ENCODE peak calls at places on chromosomes 6 and 20, in eight cellular contexts. N is AG10803, I is lower lobe of right lung, K is fibroblast of mammary gland, R is fibroblast of villous mesenchyme, C is stomach, O is bronchial epithelial cell, V is WTC11. H is an unnamed sample.

GRCh38 chr6:85416766-85417165 is 33.1 kb upstream of the NT5E start:
- DNase-seq in R (no peak), C (no peak), N (no peak), O (no peak), K (no peak), I (no peak), V (no peak), H (no peak)

GRCh38 chr20:46058656-46059281 is 29.8 kb downstream of the SLC12A5 start:
- DNase-seq in V (peak), K (no peak), R (no peak), I (peak), N (no peak), C (no peak), O (no peak), H (no peak)

GRCh38 chr6:53658992-53659391 is 6.6 kb downstream of the KLHL31 start:
- DNase-seq in C (no peak), V (no peak), I (no peak), K (no peak), N (no peak), O (peak), R (peak), H (no peak)

GRCh38 chr6:164990901-164991300 is 318.5 kb downstream of the C6orf118 start:
- DNase-seq in K (no peak), O (no peak), V (no peak), C (no peak), R (no peak), I (no peak), N (no peak), H (no peak)

GRCh38 chr6:80433666-80434025 is 327.2 kb downstream of the BCKDHB start:
- DNase-seq in I (no peak), O (no peak), R (no peak), N (no peak), V (no peak), C (no peak), K (no peak), H (no peak)

GRCh38 chr6:33683051-33683571 is 28.4 kb downstream of the UQCC2 start:
- DNase-seq in N (no peak), I (no peak), K (no peak), O (no peak), R (no peak), C (no peak), V (no peak), H (no peak)

GRCh38 chr6:35259946-35260626 is 551 bp downstream of the ZNF76 start:
- DNase-seq in O (peak), K (peak), C (peak), V (peak), N (peak), R (peak), I (peak), H (peak)

GRCh38 chr6:115363379-115363778 is 697.3 kb downstream of the FRK start:
- DNase-seq in C (no peak), R (no peak), N (no peak), I (no peak), V (no peak), O (no peak), K (no peak), H (no peak)

GRCh38 chr6:137933696-137934095 is 66.6 kb downstream of the TNFAIP3 start:
- DNase-seq in I (no peak), O (peak), C (no peak), N (peak), K (peak), V (no peak), R (peak), H (no peak)

GRCh38 chr6:109793793-109794192 is 102.7 kb downstream of the FIG4 start:
- DNase-seq in O (peak), I (no peak), V (no peak), R (peak), K (peak), C (no peak), N (peak), H (peak)

GRCh38 chr6:144372116-144372515 is 87.0 kb downstream of the UTRN start:
- DNase-seq in C (no peak), V (no peak), I (no peak), O (no peak), R (no peak), K (no peak), N (no peak), H (no peak)

GRCh38 chr6:1079525-1079924 is 232.4 kb upstream of the FOXQ1 start:
- DNase-seq in O (no peak), C (peak), I (no peak), N (no peak), R (peak), K (no peak), V (no peak), H (no peak)

GRCh38 chr20:21534453-21534852 is 20.6 kb upstream of the NKX2-2 start:
- DNase-seq in I (peak), C (no peak), R (no peak), V (no peak), K (no peak), N (no peak), O (no peak), H (no peak)

GRCh38 chr6:163387317-163387716 is 27.2 kb upstream of the QKI start:
- DNase-seq in N (no peak), V (no peak), R (no peak), K (peak), C (no peak), O (peak), I (no peak), H (no peak)

GRCh38 chr20:17675519-17676377 is 6.3 kb downstream of the RRBP1 start:
- DNase-seq in C (no peak), K (no peak), I (no peak), V (no peak), N (no peak), R (peak), O (no peak), H (no peak)

GRCh38 chr6:30614843-30615218 is 2.2 kb downstream of the PPP1R10 start:
- DNase-seq in C (peak), R (peak), N (peak), O (peak), V (peak), I (peak), K (peak), H (peak)

GRCh38 chr6:149174962-149175361 is 142.6 kb upstream of the TAB2 start:
- DNase-seq in O (no peak), C (no peak), V (no peak), I (no peak), K (no peak), R (no peak), N (no peak), H (no peak)

GRCh38 chr20:53070714-53071392 is 98.7 kb downstream of the TSHZ2 start:
- DNase-seq in C (no peak), V (no peak), O (peak), K (peak), N (no peak), I (no peak), R (peak), H (peak)

GRCh38 chr6:156752666-156753301 is 24.4 kb upstream of the ARID1B start:
- DNase-seq in N (no peak), K (no peak), R (no peak), C (peak), I (no peak), V (peak), O (no peak), H (no peak)

GRCh38 chr6:33169286-33170175 is 22.7 kb downstream of the COL11A2 start:
- DNase-seq in O (no peak), C (no peak), R (no peak), I (no peak), K (no peak), V (no peak), N (no peak), H (no peak)

GRCh38 chr20:36768768-36769430 is 4.7 kb downstream of the DSN1 start:
- DNase-seq in N (peak), V (no peak), R (peak), O (no peak), C (no peak), I (no peak), K (peak), H (no peak)

GRCh38 chr6:5529733-5530132 is 268.4 kb downstream of the FARS2 start:
- DNase-seq in O (no peak), C (no peak), I (no peak), R (peak), K (peak), N (peak), V (no peak), H (no peak)

GRCh38 chr20:63472159-63472811 is at the start of gene KCNQ2:
- DNase-seq in N (no peak), K (no peak), O (no peak), C (no peak), I (no peak), R (no peak), V (peak), H (peak)

GRCh38 chr6:163941471-163941980 is 527.0 kb downstream of the QKI start:
- DNase-seq in N (no peak), K (no peak), C (no peak), V (no peak), I (no peak), R (no peak), O (no peak), H (no peak)

GRCh38 chr6:167851349-167851952 is 24.7 kb downstream of the AFDN start:
- DNase-seq in R (no peak), I (no peak), C (no peak), K (no peak), N (no peak), V (no peak), O (peak), H (peak)

GRCh38 chr6:53691667-53692133 is 26.1 kb upstream of the KLHL31 start:
- DNase-seq in I (no peak), N (peak), V (no peak), C (no peak), O (peak), K (no peak), R (peak), H (no peak)

GRCh38 chr20:51480507-51481270 is 61.8 kb downstream of the NFATC2 start:
- DNase-seq in C (no peak), K (no peak), N (no peak), V (no peak), R (no peak), O (no peak), I (no peak), H (no peak)

GRCh38 chr6:148952147-148953041 is 205.6 kb downstream of the UST start:
- DNase-seq in V (no peak), C (no peak), O (peak), I (no peak), R (peak), K (peak), N (peak), H (no peak)

GRCh38 chr6:147709396-147710272 is 201.1 kb downstream of the SAMD5 start:
- DNase-seq in K (no peak), R (no peak), N (no peak), I (no peak), O (peak), V (no peak), C (no peak), H (no peak)

GRCh38 chr6:12034831-12035230 is 22.7 kb downstream of the HIVEP1 start:
- DNase-seq in O (no peak), C (no peak), I (no peak), R (no peak), K (no peak), N (peak), V (no peak), H (no peak)

GRCh38 chr6:2353412-2354137 is 108.2 kb upstream of the GMDS start:
- DNase-seq in N (peak), C (peak), I (no peak), O (peak), V (peak), R (peak), K (peak), H (peak)

GRCh38 chr6:31128093-31128676 is 7.9 kb upstream of the CDSN start:
- DNase-seq in I (peak), K (peak), V (peak), R (peak), O (peak), C (peak), N (peak), H (peak)

GRCh38 chr20:13384132-13384531 is 163.1 kb downstream of the ISM1 start:
- DNase-seq in R (no peak), C (no peak), N (no peak), V (no peak), K (no peak), O (no peak), I (no peak), H (no peak)

GRCh38 chr20:16942702-16943101 is 194.5 kb downstream of the OTOR start:
- DNase-seq in R (peak), O (peak), V (no peak), C (no peak), N (peak), I (no peak), K (peak), H (peak)

GRCh38 chr6:100382031-100382430 is 82.7 kb downstream of the SIM1 start:
- DNase-seq in K (peak), O (peak), N (peak), V (no peak), C (no peak), I (no peak), R (no peak), H (no peak)

GRCh38 chr6:41519305-41519747 is 26.9 kb upstream of the FOXP4 start:
- DNase-seq in V (no peak), O (no peak), K (no peak), R (no peak), I (no peak), C (peak), N (no peak), H (no peak)

GRCh38 chr6:89239338-89239737 is 22.2 kb upstream of the GABRR1 start:
- DNase-seq in C (no peak), O (no peak), V (peak), K (peak), I (no peak), R (no peak), N (no peak), H (peak)
- TF ChIP-seq CTCF in C (no peak), O (no peak), V (peak), K (peak), I (no peak), R (peak), N (peak), H (peak)

GRCh38 chr6:125116170-125116569 is 37.4 kb upstream of the TPD52L1 start:
- DNase-seq in I (no peak), N (no peak), V (no peak), K (no peak), R (no peak), O (no peak), C (no peak), H (no peak)
- TF ChIP-seq CTCF in I (no peak), N (no peak), V (no peak), K (no peak), R (no peak), O (no peak), C (no peak), H (no peak)

GRCh38 chr6:28212510-28213212 is 12.4 kb upstream of the ZSCAN9 start:
- DNase-seq in C (no peak), N (peak), V (peak), I (no peak), R (peak), O (peak), K (peak), H (peak)
- TF ChIP-seq CTCF in C (no peak), N (no peak), V (no peak), I (no peak), R (no peak), O (no peak), K (peak), H (peak)

GRCh38 chr20:38934530-38934929 is 8.3 kb downstream of the FAM83D start:
- DNase-seq in V (no peak), N (no peak), K (no peak), R (no peak), O (no peak), I (no peak), C (no peak), H (no peak)
- TF ChIP-seq CTCF in V (no peak), N (no peak), K (no peak), R (no peak), O (no peak), I (no peak), C (no peak), H (no peak)

GRCh38 chr20:6629564-6629963 is 137.9 kb upstream of the BMP2 start:
- DNase-seq in I (no peak), N (no peak), R (no peak), O (no peak), K (no peak), C (no peak), V (no peak), H (no peak)
- TF ChIP-seq CTCF in I (no peak), N (no peak), R (no peak), O (peak), K (no peak), C (no peak), V (no peak), H (no peak)

GRCh38 chr6:166241974-166242373 is 66.2 kb downstream of the PRR18 start:
- DNase-seq in R (no peak), O (no peak), N (no peak), C (no peak), I (no peak), V (no peak), K (no peak), H (no peak)
- TF ChIP-seq CTCF in R (no peak), O (no peak), N (no peak), C (no peak), I (no peak), V (no peak), K (no peak), H (no peak)

DNA sequence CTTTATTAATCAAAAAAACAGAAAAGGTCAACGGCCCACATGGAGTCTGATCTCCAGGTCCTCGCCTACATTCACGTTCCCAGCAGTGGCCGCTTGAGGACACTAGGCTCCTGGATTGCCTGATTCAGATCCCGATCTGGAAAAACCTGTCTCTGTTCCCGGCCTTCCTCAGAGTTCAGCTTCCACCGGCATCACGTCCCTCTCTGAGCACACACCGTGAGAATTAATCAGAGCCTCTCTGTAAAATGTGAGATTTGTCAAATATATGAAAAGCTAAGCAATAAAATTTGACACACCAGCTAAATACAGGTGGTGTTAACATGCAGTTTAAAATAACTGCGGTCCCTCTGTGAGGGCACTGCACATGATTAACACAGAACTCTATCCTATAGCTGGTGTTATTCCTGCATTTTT is 122.8 kb upstream of the COL21A1 start:
- DNase-seq in V (peak), O (peak), K (peak), I (peak), R (peak), C (peak), N (peak), H (peak)
- TF ChIP-seq CTCF in V (no peak), O (peak), K (peak), I (peak), R (peak), C (no peak), N (peak), H (peak)

DNA sequence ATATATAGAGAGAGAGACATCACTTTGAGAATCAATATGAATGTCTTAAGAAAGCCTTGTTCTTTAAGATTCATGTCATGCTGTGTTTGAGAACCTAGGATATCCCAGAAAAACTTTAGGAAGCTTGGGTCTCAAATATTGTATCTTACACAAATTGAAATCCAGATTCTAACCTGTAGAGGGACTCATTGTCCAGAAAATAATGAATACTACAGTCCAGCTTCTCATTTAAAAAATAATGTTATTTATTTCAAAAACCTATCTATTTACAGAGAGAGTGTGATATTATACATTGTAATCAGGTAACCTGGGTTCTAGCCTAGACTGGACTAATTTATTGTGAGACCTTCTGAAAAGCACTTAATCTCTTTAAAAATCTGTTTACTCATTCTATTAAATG is 4.2 kb downstream of the RFX6 start:
- DNase-seq in V (no peak), C (no peak), I (no peak), K (peak), O (peak), R (peak), N (no peak), H (no peak)
- TF ChIP-seq CTCF in V (no peak), C (no peak), I (no peak), K (peak), O (no peak), R (peak), N (no peak), H (no peak)

H was measured in A673.